ENCODE peak calls at places on chromosomes 7 and 10, in five cellular contexts. One of them, this sample, is unnamed.

GRCh38 chr7:44564606-44565005 is 9.1 kb downstream of the DDX56 start:
- DNase-seq in M059J: no peak
- DNase-seq in fibroblast of lung: no peak
- DNase-seq in germinal center: no peak
- DNase-seq in nephron progenitor cell: no peak
- DNase-seq in this sample: no peak

GRCh38 chr10:129544205-129545202 is 77.5 kb downstream of the MGMT start:
- DNase-seq in M059J: no peak
- DNase-seq in fibroblast of lung: no peak
- DNase-seq in germinal center: no peak
- DNase-seq in nephron progenitor cell: no peak
- DNase-seq in this sample: no peak

GRCh38 chr10:843703-844102 is 87.8 kb downstream of the LARP4B start:
- DNase-seq in M059J: no peak
- DNase-seq in fibroblast of lung: no peak
- DNase-seq in germinal center: no peak
- DNase-seq in nephron progenitor cell: no peak
- DNase-seq in this sample: no peak

GRCh38 chr7:19061331-19061730 is 56.1 kb downstream of the TWIST1 start:
- DNase-seq in M059J: peak
- DNase-seq in fibroblast of lung: peak
- DNase-seq in germinal center: no peak
- DNase-seq in nephron progenitor cell: no peak
- DNase-seq in this sample: no peak

GRCh38 chr10:121205625-121206024 is 354.5 kb downstream of the WDR11 start:
- DNase-seq in M059J: no peak
- DNase-seq in fibroblast of lung: no peak
- DNase-seq in germinal center: no peak
- DNase-seq in nephron progenitor cell: no peak
- DNase-seq in this sample: no peak

GRCh38 chr10:3735175-3735574 is 49.8 kb downstream of the KLF6 start:
- DNase-seq in M059J: no peak
- DNase-seq in fibroblast of lung: no peak
- DNase-seq in germinal center: no peak
- DNase-seq in nephron progenitor cell: no peak
- DNase-seq in this sample: no peak

GRCh38 chr10:60570941-60571340 is 181.3 kb upstream of the ANK3 start:
- DNase-seq in M059J: no peak
- DNase-seq in fibroblast of lung: no peak
- DNase-seq in germinal center: no peak
- DNase-seq in nephron progenitor cell: no peak
- DNase-seq in this sample: no peak

GRCh38 chr10:60235001-60235400 is 154.7 kb downstream of the ANK3 start:
- DNase-seq in M059J: peak
- DNase-seq in fibroblast of lung: peak
- DNase-seq in germinal center: no peak
- DNase-seq in nephron progenitor cell: no peak
- DNase-seq in this sample: no peak

GRCh38 chr10:14386202-14386593 is 55.5 kb upstream of the FRMD4A start:
- DNase-seq in M059J: peak
- DNase-seq in fibroblast of lung: peak
- DNase-seq in germinal center: no peak
- DNase-seq in nephron progenitor cell: no peak
- DNase-seq in this sample: peak

GRCh38 chr7:129657363-129657762 is 45.8 kb downstream of the NRF1 start:
- DNase-seq in M059J: peak
- DNase-seq in fibroblast of lung: no peak
- DNase-seq in germinal center: no peak
- DNase-seq in nephron progenitor cell: no peak
- DNase-seq in this sample: no peak

GRCh38 chr10:63987212-63987611 is 466.0 kb downstream of the REEP3 start:
- DNase-seq in M059J: no peak
- DNase-seq in fibroblast of lung: no peak
- DNase-seq in germinal center: no peak
- DNase-seq in nephron progenitor cell: no peak
- DNase-seq in this sample: no peak

GRCh38 chr7:29723599-29723998 is 82.7 kb upstream of the WIPF3 start:
- DNase-seq in M059J: peak
- DNase-seq in fibroblast of lung: peak
- DNase-seq in germinal center: no peak
- DNase-seq in nephron progenitor cell: no peak
- DNase-seq in this sample: peak

GRCh38 chr7:55271069-55271468 is 94.1 kb upstream of the LANCL2 start:
- DNase-seq in M059J: peak
- DNase-seq in fibroblast of lung: peak
- DNase-seq in germinal center: no peak
- DNase-seq in nephron progenitor cell: no peak
- DNase-seq in this sample: no peak

GRCh38 chr7:116661741-116662329 is 10.2 kb upstream of the MET start:
- DNase-seq in M059J: no peak
- DNase-seq in fibroblast of lung: no peak
- DNase-seq in germinal center: no peak
- DNase-seq in nephron progenitor cell: peak
- DNase-seq in this sample: no peak

GRCh38 chr10:22686347-22686746 is 28.0 kb downstream of the PIP4K2A start:
- DNase-seq in M059J: no peak
- DNase-seq in fibroblast of lung: no peak
- DNase-seq in germinal center: no peak
- DNase-seq in nephron progenitor cell: no peak
- DNase-seq in this sample: no peak

GRCh38 chr10:95660283-95660682 is 3.8 kb upstream of the ALDH18A1 start:
- DNase-seq in M059J: peak
- DNase-seq in fibroblast of lung: peak
- DNase-seq in germinal center: no peak
- DNase-seq in nephron progenitor cell: no peak
- DNase-seq in this sample: peak

GRCh38 chr7:28725911-28726310 is 232.2 kb downstream of the TRIL start:
- DNase-seq in M059J: peak
- DNase-seq in fibroblast of lung: no peak
- DNase-seq in germinal center: no peak
- DNase-seq in nephron progenitor cell: no peak
- DNase-seq in this sample: no peak

GRCh38 chr10:3926268-3926667 is 141.3 kb upstream of the KLF6 start:
- DNase-seq in M059J: no peak
- DNase-seq in fibroblast of lung: no peak
- DNase-seq in germinal center: no peak
- DNase-seq in nephron progenitor cell: no peak
- DNase-seq in this sample: no peak